ENCODE peak calls at places on chromosomes 2 and 18, in four cellular contexts. I is HepG2, Z is K562, J is H1. W is an unnamed sample.

GRCh38 chr2:85662899-85663683 is 4.9 kb downstream of the SFTPB start:
- DNase-seq in J (no peak), I (peak; percentile 15), Z (peak; percentile 71), W (no peak)

GRCh38 chr2:41965886-41966285 is 81.9 kb upstream of the PKDCC start:
- DNase-seq in Z (no peak), J (no peak), I (no peak), W (peak; percentile 37)

GRCh38 chr2:85950743-85951142 is 62.0 kb upstream of the ST3GAL5 start:
- DNase-seq in J (no peak), Z (no peak), I (no peak), W (no peak)

GRCh38 chr2:98664323-98664722 is 55.9 kb downstream of the UNC50 start:
- DNase-seq in J (no peak), Z (no peak), I (no peak), W (no peak)

GRCh38 chr2:45119855-45120254 is 110.6 kb upstream of the SIX2 start:
- DNase-seq in I (no peak), J (no peak), Z (no peak), W (no peak)

GRCh38 chr2:150618215-150618905 is 130.9 kb upstream of the RND3 start:
- DNase-seq in Z (no peak), J (no peak), I (no peak), W (no peak)

GRCh38 chr18:8517276-8517675 is 92.0 kb upstream of the RAB12 start:
- DNase-seq in Z (no peak), I (no peak), J (no peak), W (no peak)

GRCh38 chr2:238820909-238821308 is 27.0 kb upstream of the TWIST2 start:
- DNase-seq in I (no peak), J (no peak), Z (no peak), W (no peak)

DNA sequence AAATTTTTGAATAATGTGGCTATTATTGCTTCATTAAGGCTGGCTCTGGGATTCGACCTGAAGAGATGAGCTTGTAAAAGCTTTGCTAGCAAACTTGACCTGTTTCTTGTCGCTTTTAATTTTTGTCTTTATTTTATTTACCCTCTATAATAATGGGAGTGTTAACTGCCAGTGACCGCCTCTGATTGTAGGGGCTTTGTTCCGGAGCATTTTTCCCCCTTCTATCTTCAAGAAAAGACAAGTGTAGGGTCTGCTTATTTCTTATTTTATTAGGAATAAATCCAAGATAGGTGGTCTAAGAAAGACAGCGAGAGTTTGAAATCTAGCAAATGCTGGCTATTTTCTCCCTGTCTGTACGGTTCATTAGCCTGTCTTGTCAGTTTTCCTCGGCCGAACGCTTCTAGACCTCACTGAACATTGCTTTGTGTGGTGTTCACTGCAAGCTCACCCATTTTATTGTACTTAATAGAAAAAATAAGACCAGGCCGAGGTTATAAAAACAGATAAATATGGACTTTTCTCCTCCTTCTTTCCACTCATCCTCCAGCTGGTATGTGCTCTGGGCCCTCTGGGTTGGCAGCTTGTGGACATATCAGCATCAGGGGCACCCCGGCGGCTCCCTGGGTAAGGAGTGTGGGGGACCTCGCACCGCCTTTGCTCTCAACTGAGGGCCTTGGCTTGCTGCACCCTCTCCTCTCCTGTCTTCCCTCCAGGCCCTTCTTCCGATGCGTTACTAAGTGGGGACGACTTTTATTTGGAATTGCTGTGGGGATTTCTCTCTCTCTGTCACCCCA is 8.5 kb downstream of the MEIS1 start:
- DNase-seq in I (no peak), Z (no peak), J (peak; percentile 51), W (no peak)
- TF ChIP-seq JUN in I (no peak), Z (no peak), J (no peak), W (no peak)

DNA sequence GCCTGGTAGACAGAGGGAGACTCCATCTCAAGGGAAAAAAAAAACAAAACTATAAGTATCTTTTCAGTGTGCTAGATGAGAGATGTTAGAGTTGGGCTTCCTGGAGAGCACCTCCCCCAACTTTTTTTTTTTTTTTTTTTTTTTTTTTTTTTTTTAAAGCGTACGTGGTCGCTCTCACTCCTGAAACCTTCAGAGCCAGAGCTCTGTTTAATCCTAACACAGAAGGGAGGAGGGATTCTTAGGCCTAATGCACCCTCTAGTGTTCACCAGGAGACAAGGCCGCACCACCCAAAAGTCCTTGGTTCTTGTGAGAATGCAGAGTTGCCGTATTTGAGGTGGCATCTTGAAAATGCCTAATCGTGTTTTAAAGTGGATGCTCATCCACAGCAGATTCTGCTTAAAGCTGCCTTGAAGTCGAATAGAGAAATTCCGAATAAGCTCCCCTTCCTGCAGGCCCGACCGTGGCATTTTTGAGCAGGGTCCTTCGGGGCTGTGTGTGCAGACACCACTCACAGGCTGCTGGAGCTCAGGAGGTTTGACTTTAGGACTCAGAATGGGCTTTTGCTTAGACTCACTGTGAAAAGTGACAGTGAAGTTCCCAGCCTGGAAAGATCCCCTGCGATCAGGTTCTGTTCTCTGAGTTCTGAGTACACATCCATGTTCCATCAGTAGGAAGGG is 252.6 kb downstream of the AGAP1 start:
- DNase-seq in I (peak; percentile 81), J (no peak), Z (peak; percentile 69), W (peak; percentile 76)
- TF ChIP-seq RNF2 in I (no peak), J (no peak), Z (no peak), W (no peak)

GRCh38 chr2:175630319-175631246 is 371.5 kb downstream of the LNPK start:
- DNase-seq in Z (peak; percentile 11), J (no peak), I (peak; percentile 81), W (no peak)

GRCh38 chr2:175627405-175627804 is 374.7 kb downstream of the LNPK start:
- DNase-seq in I (no peak), Z (no peak), J (no peak), W (no peak)

GRCh38 chr2:175633227-175633626 is 368.8 kb downstream of the LNPK start:
- DNase-seq in I (no peak), Z (no peak), J (no peak), W (no peak)

GRCh38 chr2:175628243-175628642 is 373.8 kb downstream of the LNPK start:
- DNase-seq in I (no peak), J (no peak), Z (no peak), W (no peak)

DNA sequence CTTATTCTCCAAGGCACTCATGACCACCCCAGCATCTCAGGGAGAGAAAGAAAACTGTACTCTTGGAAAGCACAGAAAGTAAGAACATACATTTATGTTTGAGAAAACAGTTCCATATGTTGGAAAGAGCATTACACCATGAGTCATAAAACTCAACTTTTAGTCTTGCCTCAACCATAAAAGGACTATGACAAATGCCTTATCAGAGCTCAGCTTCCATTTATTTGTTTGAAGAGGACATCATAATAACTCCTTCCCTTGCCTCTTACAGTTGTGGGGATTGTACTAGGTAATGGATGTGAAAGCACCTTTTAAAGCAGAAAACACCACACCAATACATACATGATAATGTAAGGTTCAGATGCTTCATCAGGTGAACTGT is 370.8 kb downstream of the LNPK start:
- DNase-seq in J (no peak), I (peak; percentile 17), Z (no peak), W (no peak)
- TF ChIP-seq JUN in J (no peak), I (no peak), Z (no peak), W (no peak)

GRCh38 chr2:149259136-149259535 is 71.3 kb upstream of the LYPD6 start:
- DNase-seq in Z (no peak), I (no peak), J (no peak), W (no peak)

GRCh38 chr2:149261672-149262071 is 68.7 kb upstream of the LYPD6 start:
- DNase-seq in J (no peak), I (no peak), Z (no peak), W (no peak)

DNA sequence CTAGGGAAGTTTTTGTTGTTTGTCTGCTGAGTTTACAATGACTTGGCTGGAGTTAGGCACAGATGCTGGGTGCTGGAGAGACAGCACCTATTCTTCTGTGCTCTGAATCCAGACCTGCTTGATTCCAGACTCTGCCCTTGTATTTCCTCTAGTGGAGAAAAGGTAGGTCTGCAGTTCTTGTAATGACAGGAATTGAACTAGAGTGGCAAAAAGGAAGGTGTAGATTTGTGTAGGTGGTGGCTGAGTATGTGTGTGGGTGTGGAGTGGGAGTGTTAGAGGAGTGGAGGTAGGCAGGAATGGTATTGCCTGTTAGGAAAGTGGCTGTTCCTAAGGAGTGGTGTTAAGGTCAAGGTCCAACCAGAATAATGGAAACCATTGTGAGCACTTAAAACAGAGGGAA is 71.9 kb upstream of the LYPD6 start:
- DNase-seq in I (no peak), J (no peak), Z (no peak), W (no peak)
- TF ChIP-seq RNF2 in I (no peak), J (no peak), Z (no peak), W (no peak)

GRCh38 chr18:9861157-9861556 is 24.6 kb upstream of the TXNDC2 start:
- DNase-seq in I (no peak), J (no peak), Z (no peak), W (no peak)

GRCh38 chr18:9860682-9861081 is 25.1 kb upstream of the TXNDC2 start:
- DNase-seq in I (no peak), J (no peak), Z (no peak), W (no peak)

GRCh38 chr18:9862686-9863085 is 23.1 kb upstream of the TXNDC2 start:
- DNase-seq in I (no peak), J (no peak), Z (no peak), W (no peak)

GRCh38 chr18:9861933-9862332 is 23.8 kb upstream of the TXNDC2 start:
- DNase-seq in Z (no peak), J (no peak), I (no peak), W (no peak)

GRCh38 chr18:9863282-9863681 is 22.5 kb upstream of the TXNDC2 start:
- DNase-seq in J (no peak), I (no peak), Z (no peak), W (no peak)
- TF ChIP-seq JUN in J (no peak), I (no peak), Z (no peak), W (no peak)

DNA sequence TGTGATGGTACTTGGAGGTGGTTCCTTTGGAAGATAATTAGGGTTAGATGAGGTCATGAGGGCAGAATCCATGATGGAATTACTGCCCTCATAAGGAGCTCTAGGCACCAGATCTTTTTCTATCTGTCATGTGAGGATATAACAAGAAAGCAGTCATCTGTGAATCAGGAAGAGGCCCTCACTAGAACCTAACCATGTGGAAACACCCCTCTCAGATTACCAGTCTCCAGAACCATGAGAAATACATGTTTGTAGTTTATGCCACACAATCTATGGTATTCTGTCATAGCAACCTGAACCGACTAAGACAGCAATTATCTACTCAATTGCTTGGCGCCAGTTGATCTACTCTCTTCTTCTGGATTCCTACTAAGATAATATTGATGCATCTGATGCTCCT is 2.4 kb upstream of the SERPINB10 start:
- DNase-seq in Z (no peak), J (no peak), I (no peak), W (no peak)
- TF ChIP-seq RNF2 in Z (no peak), J (no peak), I (no peak), W (no peak)

DNA sequence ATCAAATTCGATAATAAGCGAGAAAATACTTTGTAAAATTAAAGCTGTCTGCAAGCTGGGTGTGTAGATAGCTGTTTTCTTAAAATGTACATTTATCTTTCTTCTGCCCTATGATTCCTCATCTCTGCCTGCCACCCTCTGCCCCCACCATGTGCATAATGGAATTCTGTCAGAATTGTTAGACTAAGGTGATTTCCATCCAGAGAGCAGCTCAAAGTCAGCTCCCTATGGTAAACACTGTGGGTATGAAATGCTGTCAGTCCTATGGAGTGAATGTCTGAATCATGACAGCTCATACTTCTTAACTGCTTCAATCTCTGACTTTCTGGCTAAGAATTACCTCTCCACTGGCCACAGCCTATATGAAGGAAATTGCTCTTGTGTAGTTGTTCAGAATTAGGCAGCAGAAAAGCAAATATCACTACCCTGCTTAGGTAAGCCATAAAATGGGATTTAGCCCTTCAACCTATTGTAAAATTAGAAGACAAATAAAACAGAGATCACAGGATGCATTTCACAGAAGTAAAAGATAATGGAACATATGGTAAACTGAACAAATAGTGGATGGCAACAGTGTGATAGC is 137.7 kb downstream of the CD8B2 start:
- DNase-seq in I (no peak), J (no peak), Z (no peak), W (no peak)
- TF ChIP-seq JUN in I (no peak), J (no peak), Z (no peak), W (no peak)